ENCODE peak calls at places on chromosomes 1 and 21, in seven cellular contexts. K, O, Y, N, F, W and A are unnamed samples.

GRCh38 chr1:54973205-54973921 is 7.1 kb upstream of the TMEM61 start:
- DNase-seq in W (no peak), N (peak; percentile 47), F (peak; percentile 46), Y (peak; percentile 60), K (no peak), O (no peak), A (peak; percentile 35)

GRCh38 chr1:237811633-237812032 is 79.1 kb downstream of the ZP4 start:
- DNase-seq in O (no peak), K (no peak), W (no peak), Y (no peak), N (no peak), F (no peak), A (no peak)

GRCh38 chr1:175016073-175016722 is 7.0 kb downstream of the MRPS14 start:
- DNase-seq in O (no peak), W (no peak), F (no peak), Y (no peak), K (no peak), N (peak; percentile 86), A (no peak)

GRCh38 chr1:2143814-2144500 is 50.6 kb downstream of the FAAP20 start:
- DNase-seq in F (peak; percentile 12), K (no peak), N (no peak), O (no peak), Y (no peak), W (no peak), A (no peak)

GRCh38 chr21:45836268-45836655 is 145.3 kb upstream of the COL6A1 start:
- DNase-seq in Y (no peak), W (no peak), F (no peak), K (no peak), O (no peak), N (no peak), A (no peak)

GRCh38 chr1:69377507-69377906 is 190.2 kb upstream of the LRRC7 start:
- DNase-seq in N (no peak), Y (no peak), F (no peak), O (no peak), K (no peak), W (no peak), A (no peak)

GRCh38 chr1:6819641-6820040 is 34.4 kb downstream of the CAMTA1 start:
- DNase-seq in K (no peak), O (no peak), N (peak; percentile 27), Y (no peak), W (no peak), F (no peak), A (no peak)

GRCh38 chr1:56291374-56291841 is 288.0 kb downstream of the PLPP3 start:
- DNase-seq in N (no peak), O (no peak), K (no peak), F (peak; percentile 62), Y (no peak), W (no peak), A (no peak)

GRCh38 chr1:60978421-60979357 is 103.7 kb upstream of the NFIA start:
- DNase-seq in Y (no peak), O (peak; percentile 10), W (no peak), K (peak; percentile 49), F (peak; percentile 30), N (peak; percentile 62), A (peak; percentile 66)

GRCh38 chr21:44415073-44416025 is 40.0 kb upstream of the LRRC3 start:
- DNase-seq in N (no peak), W (no peak), O (no peak), K (no peak), Y (no peak), F (no peak), A (no peak)

GRCh38 chr1:33654267-33654832 is 181.9 kb downstream of the ZSCAN20 start:
- DNase-seq in F (no peak), Y (peak; percentile 33), N (peak; percentile 28), K (no peak), W (no peak), O (no peak), A (peak; percentile 18)
- TF ChIP-seq CTCF in F (peak; percentile 37), Y (peak; percentile 46), N (peak; percentile 46), K (peak; percentile 25), W (no peak), O (peak; percentile 49), A (no peak)

GRCh38 chr1:224435999-224436398 is 1.4 kb upstream of the WDR26 start:
- DNase-seq in K (no peak), F (no peak), O (no peak), N (no peak), Y (no peak), W (no peak), A (peak; percentile 28)

GRCh38 chr1:224433041-224433670 is 1.4 kb downstream of the WDR26 start:
- DNase-seq in K (peak; percentile 13), O (no peak), Y (peak; percentile 62), N (peak; percentile 26), F (no peak), W (peak; percentile 14), A (peak; percentile 21)

GRCh38 chr1:224435318-224435763 is 744 bp upstream of the WDR26 start:
- DNase-seq in W (no peak), N (peak; percentile 89), O (no peak), K (peak; percentile 33), Y (no peak), F (no peak), A (no peak)

GRCh38 chr1:224433671-224434446 is 738 bp downstream of the WDR26 start:
- DNase-seq in W (peak; percentile 34), F (peak; percentile 40), Y (peak; percentile 63), K (peak; percentile 58), O (no peak), N (no peak), A (peak; percentile 41)

GRCh38 chr1:224434447-224435317 is at the start of gene WDR26:
- DNase-seq in N (peak; percentile 71), F (peak; percentile 73), W (peak; percentile 69), Y (peak; percentile 85), O (no peak), K (peak; percentile 93), A (peak; percentile 79)
- TF ChIP-seq CTCF in N (no peak), F (peak; percentile 13), W (peak; percentile 18), Y (no peak), O (no peak), K (no peak), A (no peak)

DNA sequence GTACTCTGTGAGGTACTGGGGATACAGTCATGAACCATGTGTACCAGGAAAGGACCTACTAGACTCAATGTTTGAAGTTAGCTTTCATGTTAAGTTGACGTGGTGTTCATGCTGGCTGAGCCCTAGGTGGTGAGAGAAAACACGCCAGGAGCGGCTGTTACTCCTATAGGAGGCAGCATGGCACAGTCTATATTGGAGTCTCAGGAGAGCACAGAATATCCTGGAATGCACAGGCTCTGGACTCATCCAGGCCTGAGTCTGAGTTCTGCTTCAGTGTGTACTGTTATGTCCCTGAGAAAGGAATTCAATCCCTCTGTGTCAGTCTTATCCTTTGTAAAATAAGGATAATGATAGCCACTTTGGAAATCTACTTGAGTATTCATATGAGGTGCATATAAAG is 41.2 kb downstream of the DPT start:
- DNase-seq in N (no peak), Y (no peak), F (no peak), K (no peak), W (no peak), O (no peak), A (no peak)
- TF ChIP-seq CTCF in N (no peak), Y (no peak), F (no peak), K (no peak), W (no peak), O (peak; percentile 29), A (no peak)

GRCh38 chr1:30478799-30479198 is 244.6 kb downstream of the MATN1 start:
- DNase-seq in Y (no peak), K (no peak), F (no peak), O (no peak), N (no peak), W (no peak), A (no peak)
- TF ChIP-seq CTCF in Y (no peak), K (no peak), F (no peak), O (no peak), N (no peak), W (no peak), A (no peak)

GRCh38 chr1:17574502-17574901 is 35.0 kb downstream of the ARHGEF10L start:
- DNase-seq in Y (no peak), K (no peak), W (no peak), F (no peak), O (no peak), N (no peak), A (no peak)
- TF ChIP-seq CTCF in Y (no peak), K (peak; percentile 13), W (no peak), F (peak; percentile 35), O (no peak), N (no peak), A (no peak)

DNA sequence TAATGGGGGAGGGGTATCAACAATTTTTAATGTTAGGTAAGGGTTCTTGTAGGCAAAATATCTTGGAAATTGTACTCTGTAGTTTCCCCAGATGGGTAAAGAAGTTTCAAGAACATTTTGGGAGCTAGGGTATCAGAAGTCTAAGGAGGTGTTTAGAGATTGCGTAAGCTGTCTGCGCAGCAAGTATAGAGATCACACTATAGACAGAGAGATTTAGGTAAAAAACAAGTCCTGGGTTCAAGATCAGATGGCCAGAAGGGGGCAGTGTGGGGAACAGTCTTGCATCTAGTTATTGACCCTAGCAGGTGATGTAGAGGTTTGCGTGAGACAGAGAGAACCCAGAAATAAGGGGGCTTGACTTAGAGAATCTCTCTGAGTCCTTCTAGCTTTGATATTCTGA is 80.8 kb downstream of the S1PR1 start:
- DNase-seq in K (no peak), N (no peak), W (no peak), O (no peak), Y (no peak), F (no peak), A (no peak)
- TF ChIP-seq CTCF in K (peak; percentile 49), N (no peak), W (no peak), O (no peak), Y (peak; percentile 27), F (no peak), A (no peak)